ENCODE peak calls at places on chromosomes 11 and 22, in five cellular contexts. One of them, this sample, is unnamed.

GRCh38 chr11:27291302-27291889 is 71.6 kb downstream of the CCDC34 start:
- DNase-seq in left ventricle myocardium inferior: no peak
- DNase-seq in CD4-positive, alpha-beta T cell: no peak
- DNase-seq in psoas muscle: no peak
- DNase-seq in RWPE1: no peak
- DNase-seq in this sample: no peak

GRCh38 chr22:43917523-43917922 is 6.1 kb upstream of the PNPLA3 start:
- DNase-seq in RWPE1: no peak
- DNase-seq in left ventricle myocardium inferior: no peak
- DNase-seq in CD4-positive, alpha-beta T cell: no peak
- DNase-seq in psoas muscle: no peak
- DNase-seq in this sample: no peak

GRCh38 chr22:17637490-17638181 is 921 bp upstream of the BCL2L13 start:
- DNase-seq in psoas muscle: no peak
- DNase-seq in left ventricle myocardium inferior: no peak
- DNase-seq in CD4-positive, alpha-beta T cell: no peak
- DNase-seq in RWPE1: no peak
- DNase-seq in this sample: no peak

GRCh38 chr11:33899383-33900037 is 7.6 kb upstream of the LMO2 start:
- DNase-seq in RWPE1: peak
- DNase-seq in psoas muscle: peak
- DNase-seq in left ventricle myocardium inferior: peak
- DNase-seq in CD4-positive, alpha-beta T cell: no peak
- DNase-seq in this sample: peak

GRCh38 chr22:45090364-45090960 is 73.3 kb upstream of the NUP50 start:
- DNase-seq in CD4-positive, alpha-beta T cell: no peak
- DNase-seq in psoas muscle: no peak
- DNase-seq in RWPE1: no peak
- DNase-seq in left ventricle myocardium inferior: no peak
- DNase-seq in this sample: no peak

GRCh38 chr11:518463-519202 is 11.6 kb upstream of the RNH1 start:
- DNase-seq in CD4-positive, alpha-beta T cell: peak
- DNase-seq in left ventricle myocardium inferior: peak
- DNase-seq in RWPE1: peak
- DNase-seq in psoas muscle: peak
- DNase-seq in this sample: peak

GRCh38 chr11:128095459-128096096 is 491.8 kb downstream of the ETS1 start:
- DNase-seq in psoas muscle: no peak
- DNase-seq in left ventricle myocardium inferior: no peak
- DNase-seq in CD4-positive, alpha-beta T cell: no peak
- DNase-seq in RWPE1: peak
- DNase-seq in this sample: no peak

GRCh38 chr11:75342231-75342918 is 9.1 kb downstream of the ARRB1 start:
- DNase-seq in CD4-positive, alpha-beta T cell: no peak
- DNase-seq in RWPE1: no peak
- DNase-seq in left ventricle myocardium inferior: no peak
- DNase-seq in psoas muscle: no peak
- DNase-seq in this sample: peak

GRCh38 chr11:112834277-112834755 is 126.9 kb upstream of the NCAM1 start:
- DNase-seq in CD4-positive, alpha-beta T cell: no peak
- DNase-seq in RWPE1: no peak
- DNase-seq in left ventricle myocardium inferior: peak
- DNase-seq in psoas muscle: peak
- DNase-seq in this sample: peak

GRCh38 chr22:28544431-28544868 is 135.2 kb downstream of the TTC28 start:
- DNase-seq in CD4-positive, alpha-beta T cell: no peak
- DNase-seq in left ventricle myocardium inferior: no peak
- DNase-seq in RWPE1: no peak
- DNase-seq in psoas muscle: no peak
- DNase-seq in this sample: no peak

GRCh38 chr22:36405671-36406070 is 17.9 kb upstream of the MYH9 start:
- DNase-seq in left ventricle myocardium inferior: no peak
- DNase-seq in CD4-positive, alpha-beta T cell: peak
- DNase-seq in psoas muscle: no peak
- DNase-seq in RWPE1: no peak
- DNase-seq in this sample: no peak

GRCh38 chr11:86152006-86152862 is 83.3 kb upstream of the PICALM start:
- DNase-seq in left ventricle myocardium inferior: no peak
- DNase-seq in psoas muscle: no peak
- DNase-seq in RWPE1: no peak
- DNase-seq in CD4-positive, alpha-beta T cell: no peak
- DNase-seq in this sample: peak

GRCh38 chr22:49334589-49334873 is 493.1 kb downstream of the BRD1 start:
- DNase-seq in psoas muscle: no peak
- DNase-seq in RWPE1: no peak
- DNase-seq in CD4-positive, alpha-beta T cell: no peak
- DNase-seq in left ventricle myocardium inferior: no peak
- DNase-seq in this sample: no peak

GRCh38 chr11:79097279-79097875 is 343.5 kb downstream of the TENM4 start:
- DNase-seq in RWPE1: no peak
- DNase-seq in psoas muscle: no peak
- DNase-seq in left ventricle myocardium inferior: no peak
- DNase-seq in CD4-positive, alpha-beta T cell: no peak
- DNase-seq in this sample: no peak

GRCh38 chr22:31497148-31497938 is 1.0 kb downstream of the SFI1 start:
- DNase-seq in CD4-positive, alpha-beta T cell: peak
- DNase-seq in psoas muscle: no peak
- DNase-seq in RWPE1: no peak
- DNase-seq in left ventricle myocardium inferior: no peak
- DNase-seq in this sample: no peak

GRCh38 chr22:31496007-31496734 is at the start of gene SFI1:
- DNase-seq in CD4-positive, alpha-beta T cell: peak
- DNase-seq in psoas muscle: peak
- DNase-seq in left ventricle myocardium inferior: peak
- DNase-seq in RWPE1: peak
- DNase-seq in this sample: peak

GRCh38 chr22:31492151-31492550 is 2.5 kb upstream of the EIF4ENIF1 start:
- DNase-seq in psoas muscle: no peak
- DNase-seq in CD4-positive, alpha-beta T cell: no peak
- DNase-seq in RWPE1: no peak
- DNase-seq in left ventricle myocardium inferior: no peak
- DNase-seq in this sample: no peak

GRCh38 chr22:31496735-31497146 is 405 bp downstream of the SFI1 start:
- DNase-seq in CD4-positive, alpha-beta T cell: peak
- DNase-seq in psoas muscle: peak
- DNase-seq in left ventricle myocardium inferior: no peak
- DNase-seq in RWPE1: no peak
- DNase-seq in this sample: no peak

DNA sequence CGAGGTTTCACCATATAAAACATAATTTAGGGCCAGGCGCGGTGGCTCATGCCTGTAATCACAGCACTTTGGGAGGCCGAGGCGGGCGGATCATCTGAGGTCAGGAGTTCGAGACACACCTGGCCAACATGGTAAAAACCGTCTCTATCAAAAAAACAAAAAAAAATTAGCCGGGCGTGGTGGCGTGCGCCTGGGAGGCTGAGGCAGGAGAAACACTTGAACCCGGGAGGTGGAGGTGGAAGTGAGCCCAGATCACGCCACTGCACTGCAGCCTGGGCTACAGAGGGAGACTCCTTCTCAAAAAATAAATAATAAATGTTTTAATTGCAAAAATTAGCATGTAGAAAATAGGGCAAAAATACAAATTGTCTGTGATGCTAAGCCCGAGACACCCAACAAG is 993 bp upstream of the SFI1 start:
- DNase-seq in left ventricle myocardium inferior: no peak
- DNase-seq in CD4-positive, alpha-beta T cell: no peak
- DNase-seq in psoas muscle: no peak
- DNase-seq in RWPE1: no peak
- DNase-seq in this sample: no peak
- H3K27ac ChIP-seq in left ventricle myocardium inferior: peak
- H3K27ac ChIP-seq in CD4-positive, alpha-beta T cell: peak
- H3K27ac ChIP-seq in psoas muscle: peak
- H3K27ac ChIP-seq in RWPE1: peak
- H3K27ac ChIP-seq in this sample: peak

GRCh38 chr11:7299393-7299792 is 47.7 kb downstream of the SYT9 start:
- DNase-seq in left ventricle myocardium inferior: no peak
- DNase-seq in CD4-positive, alpha-beta T cell: no peak
- DNase-seq in RWPE1: no peak
- DNase-seq in psoas muscle: no peak
- DNase-seq in this sample: no peak
- TF ChIP-seq CTCF in left ventricle myocardium inferior: no peak
- TF ChIP-seq CTCF in CD4-positive, alpha-beta T cell: no peak
- TF ChIP-seq CTCF in RWPE1: no peak
- TF ChIP-seq CTCF in psoas muscle: no peak
- TF ChIP-seq CTCF in this sample: no peak

GRCh38 chr11:60951909-60952741 is at the start of gene SLC15A3:
- DNase-seq in RWPE1: no peak
- DNase-seq in psoas muscle: peak
- DNase-seq in left ventricle myocardium inferior: peak
- DNase-seq in CD4-positive, alpha-beta T cell: peak
- DNase-seq in this sample: no peak

GRCh38 chr11:60953781-60954180 is 1.8 kb upstream of the SLC15A3 start:
- DNase-seq in RWPE1: no peak
- DNase-seq in psoas muscle: no peak
- DNase-seq in CD4-positive, alpha-beta T cell: no peak
- DNase-seq in left ventricle myocardium inferior: no peak
- DNase-seq in this sample: no peak

GRCh38 chr11:60954421-60954820 is 2.4 kb upstream of the SLC15A3 start:
- DNase-seq in CD4-positive, alpha-beta T cell: no peak
- DNase-seq in psoas muscle: no peak
- DNase-seq in left ventricle myocardium inferior: no peak
- DNase-seq in RWPE1: no peak
- DNase-seq in this sample: no peak

GRCh38 chr11:60951611-60951908 is 416 bp downstream of the SLC15A3 start:
- DNase-seq in left ventricle myocardium inferior: no peak
- DNase-seq in RWPE1: no peak
- DNase-seq in CD4-positive, alpha-beta T cell: no peak
- DNase-seq in psoas muscle: no peak
- DNase-seq in this sample: no peak

DNA sequence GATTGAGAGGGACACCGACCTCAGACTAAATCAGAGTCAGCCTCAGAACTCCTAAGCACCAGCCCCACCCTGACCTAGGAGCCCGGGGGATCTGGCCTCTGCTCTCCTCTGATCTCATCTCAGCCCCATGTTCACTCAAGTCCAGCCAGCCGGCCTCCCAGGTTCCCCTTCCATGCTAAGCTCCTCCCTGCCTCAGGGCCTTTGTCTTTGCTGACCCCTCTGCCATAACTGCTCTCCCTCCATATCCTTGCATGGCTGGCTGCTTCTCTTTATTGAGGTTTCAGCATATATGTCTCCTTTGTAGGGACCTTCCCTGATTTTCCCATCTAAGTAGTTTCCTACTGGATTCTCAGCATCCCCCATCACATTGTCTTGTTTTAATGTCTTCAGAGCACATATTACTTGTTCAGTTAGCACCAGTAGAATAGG is 780 bp upstream of the SLC15A3 start:
- DNase-seq in psoas muscle: no peak
- DNase-seq in CD4-positive, alpha-beta T cell: no peak
- DNase-seq in left ventricle myocardium inferior: no peak
- DNase-seq in RWPE1: no peak
- DNase-seq in this sample: no peak
- H3K27ac ChIP-seq in psoas muscle: peak
- H3K27ac ChIP-seq in CD4-positive, alpha-beta T cell: no peak
- H3K27ac ChIP-seq in left ventricle myocardium inferior: peak
- H3K27ac ChIP-seq in RWPE1: no peak
- H3K27ac ChIP-seq in this sample: peak

DNA sequence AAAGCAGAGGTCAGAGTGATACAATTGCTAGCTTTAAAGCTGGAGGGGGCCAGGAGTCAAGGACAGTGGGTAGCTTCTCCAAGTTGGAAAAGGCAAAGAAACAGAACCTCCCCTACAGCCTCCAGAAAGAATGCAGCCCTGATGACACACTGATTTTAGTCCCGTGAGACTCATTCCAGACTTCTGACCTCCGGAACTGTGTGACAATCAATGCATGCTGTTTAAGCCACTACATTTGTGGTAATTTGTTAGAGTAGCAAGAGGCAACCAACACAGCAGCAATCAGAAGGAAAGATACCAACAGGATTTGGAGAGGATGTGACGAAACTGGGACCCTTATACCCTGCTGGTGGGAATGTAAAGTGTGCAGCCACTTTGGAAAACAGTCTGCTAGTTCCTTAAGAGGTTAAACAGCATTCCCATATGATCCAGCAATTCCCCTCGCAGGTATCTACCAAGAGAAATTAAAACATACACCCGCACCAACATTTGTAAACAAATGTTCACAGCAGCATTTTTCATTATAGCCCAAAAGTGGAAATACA is 66.7 kb downstream of the DSCAML1 start:
- DNase-seq in CD4-positive, alpha-beta T cell: no peak
- DNase-seq in RWPE1: no peak
- DNase-seq in psoas muscle: no peak
- DNase-seq in left ventricle myocardium inferior: no peak
- DNase-seq in this sample: no peak
- TF ChIP-seq CTCF in CD4-positive, alpha-beta T cell: no peak
- TF ChIP-seq CTCF in RWPE1: no peak
- TF ChIP-seq CTCF in psoas muscle: no peak
- TF ChIP-seq CTCF in left ventricle myocardium inferior: no peak
- TF ChIP-seq CTCF in this sample: no peak

GRCh38 chr11:65128182-65129145 is 5.9 kb downstream of the SYVN1 start:
- DNase-seq in left ventricle myocardium inferior: no peak
- DNase-seq in CD4-positive, alpha-beta T cell: no peak
- DNase-seq in psoas muscle: no peak
- DNase-seq in RWPE1: no peak
- DNase-seq in this sample: no peak

GRCh38 chr11:65129649-65130441 is 4.5 kb downstream of the SYVN1 start:
- DNase-seq in left ventricle myocardium inferior: no peak
- DNase-seq in CD4-positive, alpha-beta T cell: no peak
- DNase-seq in RWPE1: no peak
- DNase-seq in psoas muscle: no peak
- DNase-seq in this sample: no peak

GRCh38 chr11:65125197-65126056 is 3.3 kb downstream of the MRPL49 start:
- DNase-seq in left ventricle myocardium inferior: no peak
- DNase-seq in psoas muscle: no peak
- DNase-seq in RWPE1: no peak
- DNase-seq in CD4-positive, alpha-beta T cell: no peak
- DNase-seq in this sample: no peak

GRCh38 chr11:65126624-65127274 is 4.6 kb downstream of the MRPL49 start:
- DNase-seq in CD4-positive, alpha-beta T cell: no peak
- DNase-seq in RWPE1: no peak
- DNase-seq in psoas muscle: no peak
- DNase-seq in left ventricle myocardium inferior: no peak
- DNase-seq in this sample: no peak

DNA sequence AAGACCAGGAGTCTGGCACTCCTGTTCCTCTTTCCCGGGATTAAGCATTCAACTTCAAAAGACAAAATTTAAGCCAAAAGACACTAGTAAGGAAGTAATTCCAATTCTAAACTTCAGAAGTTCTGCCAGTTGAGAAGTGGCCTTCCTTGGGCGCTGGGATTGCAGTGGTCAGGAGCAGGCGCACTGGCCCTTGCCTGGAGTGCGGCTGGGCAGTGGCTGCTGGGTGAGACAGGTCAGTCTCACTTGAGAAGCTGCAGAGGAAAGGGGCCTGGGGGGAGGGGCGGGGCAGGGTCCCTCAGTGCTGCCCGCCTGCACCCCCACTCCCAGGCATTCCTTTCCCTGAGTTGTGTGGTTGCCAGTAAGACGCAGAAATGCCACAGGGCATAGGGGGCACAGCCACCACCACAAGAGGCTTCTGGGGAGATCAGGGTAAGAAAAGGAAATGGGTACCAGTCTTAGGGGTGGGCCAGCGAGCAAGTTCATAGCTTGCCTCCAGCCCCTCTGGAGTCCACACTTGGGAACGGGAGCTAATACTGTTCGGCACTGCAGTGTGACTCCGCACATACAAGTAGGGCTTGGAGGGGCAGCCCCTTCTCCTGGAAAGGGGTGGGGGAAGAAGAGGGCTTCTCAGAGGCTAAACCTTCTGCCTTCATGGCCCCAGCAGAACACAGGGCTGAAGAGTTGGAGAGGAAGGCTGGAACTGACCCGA is 5.5 kb downstream of the MRPL49 start:
- DNase-seq in left ventricle myocardium inferior: no peak
- DNase-seq in CD4-positive, alpha-beta T cell: no peak
- DNase-seq in psoas muscle: no peak
- DNase-seq in RWPE1: no peak
- DNase-seq in this sample: no peak
- H3K27ac ChIP-seq in left ventricle myocardium inferior: no peak
- H3K27ac ChIP-seq in CD4-positive, alpha-beta T cell: no peak
- H3K27ac ChIP-seq in psoas muscle: no peak
- H3K27ac ChIP-seq in RWPE1: peak
- H3K27ac ChIP-seq in this sample: no peak

This sample was measured in pancreas.